ENCODE peak calls at places on chromosome 10, in five cellular contexts. S is NB4, A is AG04449, F is cardiac fibroblast, R is ovary. V is an unnamed sample.

GRCh38 chr10:49371967-49372366 is 23.9 kb downstream of the DRGX start:
- DNase-seq in F (no peak), A (no peak), R (no peak), S (no peak), V (no peak)

GRCh38 chr10:117166420-117167345 is 28.6 kb upstream of the VAX1 start:
- DNase-seq in S (no peak), F (no peak), R (no peak), A (no peak), V (no peak)

GRCh38 chr10:6058677-6059475 is 3.3 kb downstream of the IL2RA start:
- DNase-seq in A (no peak), R (no peak), F (no peak), S (no peak), V (no peak)

GRCh38 chr10:46992794-46993552 is 81.7 kb downstream of the PTPN20 start:
- DNase-seq in F (peak), S (peak), A (no peak), R (no peak), V (no peak)

GRCh38 chr10:4120454-4120853 is 335.4 kb upstream of the KLF6 start:
- DNase-seq in S (no peak), A (no peak), R (no peak), F (no peak), V (no peak)

GRCh38 chr10:132374612-132375011 is 22.4 kb upstream of the PWWP2B start:
- DNase-seq in A (no peak), F (no peak), S (peak), R (peak), V (no peak)

GRCh38 chr10:51502124-51502523 is 197.3 kb downstream of the CSTF2T start:
- DNase-seq in S (no peak), A (no peak), F (no peak), R (no peak), V (no peak)

GRCh38 chr10:31034041-31034918 is 2.6 kb upstream of the ZNF438 start:
- DNase-seq in S (peak), A (peak), F (peak), R (no peak), V (no peak)

GRCh38 chr10:72954596-72955569 is at the start of gene PLA2G12B:
- DNase-seq in S (no peak), R (no peak), A (no peak), F (no peak), V (no peak)

GRCh38 chr10:118914626-118915025 is 114.9 kb upstream of the NANOS1 start:
- DNase-seq in R (no peak), A (no peak), F (no peak), S (no peak), V (no peak)

GRCh38 chr10:89887830-89888229 is 186.4 kb downstream of the KIF20B start:
- DNase-seq in R (no peak), F (peak), S (no peak), A (no peak), V (no peak)

GRCh38 chr10:35564276-35564982 is 40.7 kb upstream of the GJD4 start:
- DNase-seq in F (peak), R (no peak), A (no peak), S (peak), V (no peak)

GRCh38 chr10:82378146-82378545 is 503.2 kb downstream of the NRG3 start:
- DNase-seq in A (no peak), R (no peak), S (no peak), F (peak), V (no peak)

GRCh38 chr10:37095822-37096593 is 29.4 kb upstream of the ANKRD30A start:
- DNase-seq in R (no peak), F (no peak), S (no peak), A (no peak), V (no peak)

GRCh38 chr10:4931587-4931986 is 31.6 kb upstream of the AKR1C1 start:
- DNase-seq in A (no peak), S (peak), R (no peak), F (no peak), V (no peak)

GRCh38 chr10:132410779-132411532 is 14.0 kb downstream of the PWWP2B start:
- DNase-seq in A (no peak), R (no peak), F (no peak), S (no peak), V (no peak)

GRCh38 chr10:96370575-96371157 is 11.9 kb upstream of the OPALIN start:
- DNase-seq in A (no peak), S (peak), R (no peak), F (peak), V (peak)

GRCh38 chr10:119803264-119803663 is 69.4 kb downstream of the MCMBP start:
- DNase-seq in S (no peak), F (peak), R (no peak), A (peak), V (no peak)

GRCh38 chr10:132232553-132232949 is 45.8 kb downstream of the DPYSL4 start:
- DNase-seq in R (no peak), S (peak), A (no peak), F (no peak), V (no peak)

GRCh38 chr10:117617664-117618063 is 75.1 kb downstream of the EMX2 start:
- DNase-seq in S (no peak), R (no peak), F (no peak), A (no peak), V (no peak)

GRCh38 chr10:905503-905902 is 26.0 kb downstream of the LARP4B start:
- DNase-seq in S (no peak), R (no peak), A (no peak), F (peak), V (no peak)

GRCh38 chr10:69327463-69328345 is 49.4 kb downstream of the HK1 start:
- DNase-seq in S (peak), F (peak), A (no peak), R (peak), V (no peak)

GRCh38 chr10:46317889-46318288 is 31.1 kb downstream of the ANTXRL start:
- DNase-seq in R (no peak), S (no peak), F (no peak), A (no peak), V (no peak)

GRCh38 chr10:67788028-67788886 is 49.7 kb downstream of the DNAJC12 start:
- DNase-seq in A (no peak), S (peak), R (no peak), F (peak), V (peak)

GRCh38 chr10:131162866-131163265 is 148.7 kb downstream of the TCERG1L start:
- DNase-seq in A (no peak), F (no peak), R (no peak), S (no peak), V (no peak)

GRCh38 chr10:102545997-102546396 is 42.2 kb downstream of the SUFU start:
- DNase-seq in R (no peak), A (no peak), S (no peak), F (peak), V (no peak)

GRCh38 chr10:119542990-119543813 is 683 bp upstream of the RGS10 start:
- DNase-seq in F (peak), R (peak), S (peak), A (no peak), V (peak)

GRCh38 chr10:77386833-77387232 is 250.8 kb downstream of the KCNMA1 start:
- DNase-seq in F (peak), R (no peak), S (peak), A (peak), V (no peak)

GRCh38 chr10:123424537-123424936 is 241.6 kb upstream of the GPR26 start:
- DNase-seq in S (no peak), R (no peak), A (no peak), F (no peak), V (no peak)

GRCh38 chr10:123429631-123430257 is 236.4 kb upstream of the GPR26 start:
- DNase-seq in A (no peak), F (no peak), R (no peak), S (no peak), V (no peak)

GRCh38 chr10:123422261-123422660 is 243.9 kb upstream of the GPR26 start:
- DNase-seq in A (no peak), R (no peak), S (no peak), F (no peak), V (no peak)

GRCh38 chr10:123428302-123428701 is 237.9 kb upstream of the GPR26 start:
- DNase-seq in A (no peak), S (no peak), F (no peak), R (no peak), V (no peak)

GRCh38 chr10:123427386-123427785 is 238.8 kb upstream of the GPR26 start:
- DNase-seq in S (peak), F (no peak), R (no peak), A (no peak), V (no peak)
- TF ChIP-seq CTCF in S (peak), F (no peak), R (no peak), A (no peak), V (peak)

DNA sequence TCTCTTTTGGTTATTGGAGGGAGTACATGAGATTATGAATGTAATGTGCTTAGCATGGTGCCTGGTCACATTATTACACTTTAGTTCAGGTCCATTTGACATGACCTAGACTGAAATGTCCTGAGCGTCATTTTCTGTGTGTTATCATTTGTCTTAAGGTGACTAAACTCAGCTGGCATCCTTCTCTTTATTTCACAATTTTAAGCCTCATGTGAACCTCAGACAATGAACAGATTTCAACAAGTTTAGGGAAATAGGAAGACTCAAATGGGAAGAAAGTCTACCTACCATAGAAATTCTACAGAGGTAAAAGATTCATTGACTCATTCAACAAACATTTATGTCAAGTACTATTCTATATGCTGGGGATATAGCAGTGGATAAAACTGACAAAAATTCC is 70.2 kb upstream of the EXOC6 start:
- DNase-seq in R (no peak), S (no peak), F (peak), A (no peak), V (no peak)
- TF ChIP-seq CTCF in R (no peak), S (no peak), F (no peak), A (no peak), V (no peak)

GRCh38 chr10:27799046-27799445 is 53.4 kb upstream of the MKX start:
- DNase-seq in A (no peak), R (no peak), S (no peak), F (no peak), V (no peak)

GRCh38 chr10:27792191-27792590 is 46.6 kb upstream of the MKX start:
- DNase-seq in R (no peak), A (no peak), S (no peak), F (no peak), V (no peak)

GRCh38 chr10:27794157-27794556 is 48.5 kb upstream of the MKX start:
- DNase-seq in R (no peak), A (no peak), S (peak), F (peak), V (no peak)
- TF ChIP-seq CTCF in R (no peak), A (peak), S (peak), F (no peak), V (peak)

GRCh38 chr10:79267449-79267848 is 79.8 kb upstream of the PPIF start:
- DNase-seq in A (no peak), R (no peak), F (no peak), S (peak), V (no peak)
- TF ChIP-seq CTCF in A (no peak), R (no peak), F (no peak), S (no peak), V (no peak)

GRCh38 chr10:76302936-76303656 is 871.7 kb downstream of the LRMDA start:
- DNase-seq in A (no peak), R (no peak), F (peak), S (no peak), V (no peak)

GRCh38 chr10:76303682-76304316 is 872.4 kb downstream of the LRMDA start:
- DNase-seq in S (peak), A (no peak), R (peak), F (peak), V (peak)

GRCh38 chr10:76299501-76299900 is 868.1 kb downstream of the LRMDA start:
- DNase-seq in R (no peak), A (no peak), S (no peak), F (no peak), V (no peak)

GRCh38 chr10:76302491-76302890 is 871.1 kb downstream of the LRMDA start:
- DNase-seq in A (no peak), F (peak), R (no peak), S (no peak), V (no peak)

DNA sequence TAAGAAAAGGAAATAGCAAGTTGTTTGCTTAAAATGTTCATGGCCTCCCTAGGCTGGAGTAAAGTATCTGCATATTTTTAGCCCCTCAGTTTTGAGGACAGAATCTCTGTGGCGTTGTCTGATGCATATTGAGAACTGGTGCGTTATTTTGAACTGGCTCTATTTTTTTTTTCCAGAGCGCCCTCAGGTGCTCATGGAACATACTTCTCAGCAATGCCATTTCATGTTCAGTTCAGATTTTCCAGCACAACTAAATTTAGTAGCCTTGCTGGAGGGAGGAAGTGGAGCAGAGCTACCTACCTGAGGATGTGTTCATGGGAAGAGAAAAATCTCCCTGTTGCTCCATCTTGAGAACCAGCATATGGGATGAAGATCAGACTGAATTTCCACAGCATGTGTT is 870.5 kb downstream of the LRMDA start:
- DNase-seq in F (no peak), R (no peak), S (peak), A (no peak), V (no peak)
- TF ChIP-seq CTCF in F (peak), R (no peak), S (peak), A (no peak), V (peak)

DNA sequence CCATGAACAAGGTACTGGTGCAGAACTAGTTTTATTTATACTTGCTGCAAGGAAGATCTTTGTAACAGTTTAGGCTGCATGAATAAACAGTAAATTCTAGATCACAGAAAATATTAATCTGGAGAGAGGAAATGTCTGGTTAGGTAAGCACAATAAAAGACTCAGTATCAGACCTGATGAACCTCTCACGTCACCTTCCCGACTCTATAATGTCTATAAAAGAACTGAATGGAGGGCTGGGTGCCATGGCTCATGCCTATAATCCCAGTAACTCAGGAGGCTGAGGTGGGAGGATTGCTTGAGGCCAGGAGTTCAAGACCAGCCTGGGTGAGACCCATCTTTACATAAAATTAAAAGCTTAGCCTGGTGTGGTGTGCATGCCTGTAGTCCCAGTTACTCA is 65.9 kb downstream of the FAM171A1 start:
- DNase-seq in R (no peak), F (no peak), S (no peak), A (no peak), V (no peak)
- TF ChIP-seq CTCF in R (no peak), F (no peak), S (no peak), A (no peak), V (no peak)